ENCODE peak calls at places on chromosomes 11 and 22, in four cellular contexts. M is upper lobe of left lung, Q is thoracic aorta, F is H1. S is an unnamed sample.

GRCh38 chr22:48902001-48902869 is 925.4 kb downstream of the BRD1 start:
- DNase-seq in M (no peak), Q (no peak), F (no peak), S (no peak)

GRCh38 chr11:91921974-91922373 is 302.6 kb upstream of the FAT3 start:
- DNase-seq in M (no peak), Q (no peak), F (no peak), S (no peak)

GRCh38 chr11:120174866-120175265 is 36.0 kb upstream of the OAF start:
- DNase-seq in M (no peak), Q (no peak), F (no peak), S (no peak)

GRCh38 chr22:30426395-30427353 is 1.1 kb downstream of the MTFP1 start:
- DNase-seq in M (peak; percentile 93), Q (peak; percentile 56), F (peak; percentile 84), S (no peak)

GRCh38 chr11:106827687-106828086 is 190.6 kb downstream of the GUCY1A2 start:
- DNase-seq in M (no peak), Q (no peak), F (no peak), S (no peak)

GRCh38 chr11:134244593-134244992 is 8.6 kb downstream of the THYN1 start:
- DNase-seq in M (no peak), Q (no peak), F (no peak), S (no peak)

GRCh38 chr11:47299078-47299477 is 29.1 kb downstream of the MADD start:
- DNase-seq in M (no peak), Q (no peak), F (no peak), S (no peak)

GRCh38 chr22:24189249-24190158 is 8.2 kb downstream of the SUSD2 start:
- DNase-seq in M (peak; percentile 92), Q (no peak), F (peak; percentile 46), S (no peak)

GRCh38 chr22:48695731-48696305 is 1131.9 kb downstream of the BRD1 start:
- DNase-seq in M (no peak), Q (no peak), F (no peak), S (no peak)

GRCh38 chr11:43643898-43644625 is 36.5 kb upstream of the HSD17B12 start:
- DNase-seq in M (peak; percentile 87), Q (peak; percentile 47), F (peak; percentile 33), S (peak; percentile 17)

DNA sequence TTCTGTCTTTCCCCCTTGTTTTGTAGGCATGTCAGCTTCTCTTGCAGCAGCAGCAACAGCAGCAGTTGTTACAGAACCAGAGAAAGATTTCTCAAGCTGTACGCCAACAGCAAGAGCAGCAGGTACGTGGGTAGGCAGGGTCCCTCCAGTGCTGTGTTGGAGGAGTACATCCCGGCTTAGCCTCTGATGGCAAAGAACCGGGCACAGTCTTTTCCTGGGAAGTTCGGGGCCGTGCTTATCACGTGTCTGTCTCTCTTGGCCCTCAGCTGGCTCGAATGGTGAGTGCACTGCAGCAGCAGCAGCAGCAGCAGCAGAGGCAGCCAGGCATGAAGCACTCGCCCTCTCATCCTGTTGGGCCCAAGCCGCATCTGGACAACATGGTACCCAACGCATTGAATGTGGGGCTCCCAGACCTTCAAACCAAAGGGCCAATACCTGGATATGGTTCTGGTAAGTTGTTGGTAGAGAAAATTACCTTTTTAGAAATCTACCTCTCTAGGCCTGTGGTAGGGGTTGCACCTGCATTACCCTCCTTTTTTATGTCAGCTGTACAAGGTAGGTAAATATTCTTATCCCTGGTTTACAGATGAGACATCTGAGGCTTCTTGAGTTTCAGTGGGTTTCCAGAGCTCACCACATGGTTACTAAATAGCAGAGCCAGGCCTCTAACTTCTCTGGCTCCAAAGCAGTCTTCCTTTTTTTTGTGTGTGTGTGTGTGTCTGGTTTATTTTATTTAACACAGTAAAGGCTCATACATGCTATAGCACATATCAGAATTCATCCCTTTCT is 45.2 kb upstream of the ADSL start:
- DNase-seq in M (no peak), Q (no peak), F (no peak), S (no peak)
- H3K36me3 ChIP-seq in M (peaks cover 69% of the 10 kb centered on the region), Q (peaks cover 26% of the 10 kb centered on the region), F (peaks cover 12% of the 10 kb centered on the region), S (peaks cover 9% of the 10 kb centered on the region)

DNA sequence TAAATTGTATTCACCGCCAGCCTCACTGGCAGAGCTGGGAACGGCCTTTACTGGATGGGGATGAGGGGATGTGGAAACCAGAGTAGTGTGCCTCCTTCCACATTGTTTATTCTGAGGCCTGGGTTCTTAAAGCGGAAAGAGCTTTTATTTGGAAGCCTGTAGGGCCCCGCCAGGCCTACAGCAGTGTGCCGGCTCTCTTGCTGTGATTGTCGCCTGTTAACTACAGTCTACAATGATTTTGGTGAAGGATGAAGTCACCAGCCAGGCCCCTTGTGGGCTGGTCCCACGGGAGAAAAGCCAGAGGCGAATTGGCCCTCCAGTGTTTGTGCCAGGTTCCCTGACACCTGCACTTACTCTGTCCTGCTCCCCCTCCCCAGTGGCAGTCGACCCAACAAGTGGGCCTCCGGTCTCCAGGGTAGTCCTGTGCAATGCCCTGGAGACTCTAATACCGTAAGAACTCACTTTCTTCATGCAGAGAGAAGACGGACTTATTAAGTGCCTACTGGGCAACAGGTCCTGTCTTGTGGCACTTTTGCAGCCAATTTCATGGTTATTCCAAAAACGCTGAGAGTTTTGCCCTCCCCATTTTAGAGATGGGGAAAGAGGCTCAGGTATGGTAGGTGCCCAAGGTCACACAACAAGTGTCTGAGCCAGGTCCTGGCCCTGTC is 1.2 kb downstream of the MICAL2 start:
- DNase-seq in M (no peak), Q (no peak), F (no peak), S (no peak)
- H3K4me3 ChIP-seq in M (peak overlapping the region; percentile 94), Q (peak overlapping the region; percentile 95), F (peak overlapping the region; percentile 40), S (peak overlapping the region; percentile 73)

GRCh38 chr11:35304393-35304790 is 115.0 kb downstream of the SLC1A2 start:
- DNase-seq in M (no peak), Q (no peak), F (no peak), S (no peak)

GRCh38 chr11:35303596-35304392 is 115.6 kb downstream of the SLC1A2 start:
- DNase-seq in M (peak; percentile 86), Q (peak; percentile 22), F (no peak), S (peak; percentile 68)

GRCh38 chr11:35307221-35307621 is 112.1 kb downstream of the SLC1A2 start:
- DNase-seq in M (no peak), Q (no peak), F (no peak), S (no peak)

GRCh38 chr11:35304900-35305299 is 114.5 kb downstream of the SLC1A2 start:
- DNase-seq in M (no peak), Q (no peak), F (no peak), S (no peak)

DNA sequence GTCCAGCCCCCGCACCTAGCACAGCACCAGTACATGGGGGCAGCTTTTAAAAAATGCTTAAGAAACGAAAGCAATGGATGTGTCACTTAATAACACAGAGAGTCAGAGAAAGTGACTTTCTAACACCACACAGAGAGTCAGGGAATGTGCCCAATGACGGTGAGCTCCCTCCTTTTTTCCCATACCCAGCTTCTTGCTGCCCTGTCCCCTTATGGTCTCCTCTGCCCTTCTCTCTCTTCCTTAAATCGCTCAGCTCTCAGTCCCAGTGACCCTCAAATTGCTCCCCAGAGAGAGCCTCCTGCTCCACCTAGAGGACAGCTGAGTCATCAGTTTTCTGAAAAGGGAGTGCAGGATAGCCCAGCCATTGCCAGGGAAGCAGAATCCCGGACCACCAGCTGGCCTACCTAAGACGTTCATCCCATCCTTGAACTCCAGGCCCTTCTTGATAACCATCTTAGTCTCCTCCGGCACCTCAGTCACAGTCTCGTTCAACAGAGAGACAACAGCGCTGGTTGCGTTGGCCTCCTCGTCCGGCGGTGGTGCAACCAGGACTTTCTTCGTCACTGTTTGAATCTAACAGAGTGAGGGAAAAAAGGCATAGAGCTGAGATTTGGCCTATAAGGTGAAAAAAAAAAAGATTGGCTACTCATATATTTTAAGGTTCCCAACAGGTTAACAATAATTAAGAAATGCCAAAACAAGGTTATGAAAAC is 113.5 kb downstream of the SLC1A2 start:
- DNase-seq in M (peak; percentile 48), Q (no peak), F (peak; percentile 21), S (no peak)
- TF ChIP-seq CTCF in M (no peak), Q (no peak), F (peak; percentile 48), S (peak; percentile 60)

DNA sequence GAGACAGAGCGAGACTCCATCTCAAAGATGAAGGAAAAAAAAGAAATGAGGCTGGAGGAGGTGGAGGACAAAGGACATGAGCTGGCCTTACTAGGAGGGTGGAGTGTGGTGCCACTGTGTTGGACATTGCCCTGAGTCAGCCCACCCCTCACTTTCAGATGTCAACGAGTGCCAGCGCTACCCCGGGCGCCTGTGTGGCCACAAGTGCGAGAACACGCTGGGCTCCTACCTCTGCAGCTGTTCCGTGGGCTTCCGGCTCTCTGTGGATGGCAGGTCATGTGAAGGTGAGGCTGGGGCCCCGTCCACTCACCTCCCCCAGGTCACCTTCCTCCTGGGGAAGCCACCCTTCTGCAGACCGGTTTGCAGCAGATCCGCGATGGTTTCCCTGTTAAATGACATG is 40.6 kb downstream of the FBLN1 start:
- DNase-seq in M (no peak), Q (no peak), F (no peak), S (no peak)
- H3K36me3 ChIP-seq in M (peaks cover 3% of the 10 kb centered on the region), Q (peaks cover 18% of the 10 kb centered on the region), F (peaks cover 34% of the 10 kb centered on the region), S (peaks cover 80% of the 10 kb centered on the region)